ENCODE peak calls at places on chromosome X, in five cellular contexts. C, D, F, B and X are unnamed samples.

GRCh38 chrX:139234898-139235297 is 295.6 kb upstream of the F9 start:
- DNase-seq in C (no peak), D (no peak), F (no peak), B (no peak), X (no peak)

GRCh38 chrX:39633293-39633692 is 464.5 kb downstream of the BCOR start:
- DNase-seq in C (peak), D (no peak), F (peak), B (peak), X (peak)

GRCh38 chrX:29012867-29013266 is 425.6 kb downstream of the IL1RAPL1 start:
- DNase-seq in C (no peak), D (no peak), F (no peak), B (no peak), X (no peak)

GRCh38 chrX:115393271-115393670 is 103.8 kb downstream of the LUZP4 start:
- DNase-seq in C (peak), D (no peak), F (peak), B (no peak), X (no peak)

GRCh38 chrX:78130396-78130795 is 9.1 kb downstream of the TAF9B start:
- DNase-seq in C (no peak), D (no peak), F (no peak), B (no peak), X (no peak)

GRCh38 chrX:44874481-44875184 is 1.6 kb downstream of the KDM6A start:
- DNase-seq in C (peak), D (peak), F (peak), B (peak), X (peak)

GRCh38 chrX:27186671-27187070 is 276.5 kb downstream of the PPP4R3C start:
- DNase-seq in C (peak), D (peak), F (peak), B (peak), X (peak)

GRCh38 chrX:134821370-134821769 is 163.1 kb upstream of the PLAC1 start:
- DNase-seq in C (peak), D (no peak), F (peak), B (no peak), X (peak)

GRCh38 chrX:101260435-101260834 is 30.7 kb downstream of the TAF7L start:
- DNase-seq in C (peak), D (no peak), F (peak), B (peak), X (peak)

GRCh38 chrX:42714981-42715688 is 62.8 kb downstream of the PPP1R2C start:
- DNase-seq in C (no peak), D (peak), F (no peak), B (peak), X (no peak)

GRCh38 chrX:66005832-66006449 is 33.9 kb downstream of the VSIG4 start:
- DNase-seq in C (no peak), D (no peak), F (no peak), B (no peak), X (peak)

GRCh38 chrX:66008403-66008970 is 31.4 kb downstream of the VSIG4 start:
- DNase-seq in C (no peak), D (no peak), F (no peak), B (no peak), X (no peak)

GRCh38 chrX:66002832-66003680 is 36.8 kb downstream of the VSIG4 start:
- DNase-seq in C (no peak), D (no peak), F (no peak), B (no peak), X (no peak)

GRCh38 chrX:66007851-66008250 is 32.0 kb downstream of the VSIG4 start:
- DNase-seq in C (no peak), D (no peak), F (no peak), B (no peak), X (no peak)

DNA sequence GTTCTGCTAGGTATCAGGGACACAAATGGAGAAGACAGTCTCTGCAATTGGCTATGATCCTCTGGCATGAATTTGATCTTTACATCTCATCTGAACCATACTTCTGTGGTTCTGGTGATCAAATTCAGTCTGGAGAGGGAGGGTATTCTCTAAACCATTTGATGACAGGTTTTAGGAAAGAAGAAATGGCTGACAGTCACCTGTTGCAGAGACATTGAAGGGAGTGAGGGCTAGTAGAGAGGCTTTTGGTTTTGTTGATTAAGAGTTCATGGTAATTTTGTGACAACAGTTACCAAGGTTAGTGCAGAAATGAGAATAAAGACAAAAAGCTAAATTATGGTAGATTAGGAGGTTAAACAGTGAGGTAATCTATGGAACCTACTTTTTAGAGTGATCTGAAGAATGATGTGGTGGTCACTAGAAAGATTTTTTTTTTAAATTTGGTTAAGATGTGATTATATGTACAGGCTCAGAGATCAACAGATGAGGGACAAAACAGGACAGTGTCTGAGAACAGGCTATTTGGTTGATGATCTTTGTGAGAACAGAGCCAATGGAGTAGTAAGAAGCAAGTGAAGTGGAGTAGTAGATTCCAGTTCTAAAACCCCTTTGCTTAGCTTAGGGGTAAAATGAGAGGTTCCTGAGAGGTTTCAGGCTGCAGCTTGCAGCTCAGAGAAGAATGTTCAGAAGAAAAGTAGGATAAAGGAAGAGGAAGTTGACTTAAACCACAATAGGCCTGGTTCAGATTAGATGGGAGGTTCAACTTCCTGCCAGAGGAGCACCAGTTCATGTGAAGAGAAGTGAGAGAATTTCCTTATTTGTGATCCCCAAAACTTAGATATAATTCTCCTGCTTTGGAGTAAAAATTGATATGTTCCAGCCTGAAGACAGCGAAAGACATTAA is 34.7 kb downstream of the VSIG4 start:
- DNase-seq in C (no peak), D (no peak), F (no peak), B (no peak), X (peak)
- H3K4me3 ChIP-seq in C (no peak), D (no peak), F (no peak), B (no peak), X (peak)

DNA sequence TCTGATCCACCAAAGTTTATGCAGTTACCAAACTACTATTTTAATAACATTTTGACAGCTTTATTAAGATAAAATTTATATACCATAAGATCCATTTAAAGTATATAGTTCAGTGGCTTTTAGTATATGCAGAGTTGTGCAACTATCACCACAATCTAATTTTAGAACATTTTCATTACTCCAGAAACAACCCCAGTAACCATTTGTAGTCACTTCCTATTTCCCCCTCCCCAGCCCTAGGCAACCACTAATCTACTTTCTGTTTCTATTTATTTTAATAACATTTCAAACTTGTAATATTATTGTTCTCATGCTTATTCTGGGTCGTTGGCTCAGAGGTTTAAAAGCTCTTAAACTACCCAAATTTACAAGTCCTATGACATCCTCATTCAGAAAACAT is 18.3 kb downstream of the XIAP start:
- DNase-seq in C (peak), D (no peak), F (peak), B (no peak), X (peak)
- H3K4me3 ChIP-seq in C (no peak), D (no peak), F (no peak), B (no peak), X (peak)

DNA sequence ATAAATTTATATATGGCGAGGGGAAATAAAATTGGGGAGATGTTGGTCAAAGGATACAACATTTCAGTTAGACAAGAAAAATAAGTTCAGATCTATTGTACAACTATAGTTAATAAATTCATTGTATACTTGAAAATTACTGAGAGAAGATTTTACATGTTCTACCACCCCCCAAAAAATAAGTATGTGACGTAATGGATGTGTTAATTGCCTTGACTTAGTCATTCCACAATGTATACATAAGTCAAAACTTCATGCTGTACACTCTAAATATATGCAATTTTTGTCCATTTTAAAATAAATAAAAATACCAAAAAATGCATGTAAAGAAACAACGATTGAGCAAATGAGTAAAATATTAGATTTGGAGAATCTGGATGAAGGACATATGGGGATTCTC is 1.8 kb downstream of the USP11 start:
- DNase-seq in C (peak), D (no peak), F (peak), B (no peak), X (no peak)
- H3K4me3 ChIP-seq in C (peak), D (peak), F (no peak), B (peak), X (peak)

DNA sequence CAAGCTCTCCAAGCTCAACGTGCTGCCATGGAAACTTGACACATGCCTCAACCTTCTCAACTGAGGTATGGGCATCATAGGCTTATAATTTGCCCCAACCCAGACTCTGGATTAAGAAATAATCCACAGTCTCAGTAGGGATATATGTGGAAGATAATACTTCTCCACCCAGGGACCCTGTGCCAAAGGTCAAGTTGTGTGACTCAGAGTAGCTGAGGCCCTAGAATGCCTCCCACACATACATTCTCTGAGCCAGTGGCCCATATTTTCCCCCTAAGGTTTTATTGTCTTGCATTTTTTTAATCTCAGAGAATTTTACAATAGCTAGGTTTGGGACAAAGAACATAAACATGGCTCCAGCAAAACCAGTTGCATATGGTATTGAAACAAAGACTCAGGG is 283.1 kb downstream of the IDS start:
- DNase-seq in C (no peak), D (no peak), F (no peak), B (no peak), X (peak)
- H3K4me3 ChIP-seq in C (no peak), D (no peak), F (no peak), B (no peak), X (no peak)

DNA sequence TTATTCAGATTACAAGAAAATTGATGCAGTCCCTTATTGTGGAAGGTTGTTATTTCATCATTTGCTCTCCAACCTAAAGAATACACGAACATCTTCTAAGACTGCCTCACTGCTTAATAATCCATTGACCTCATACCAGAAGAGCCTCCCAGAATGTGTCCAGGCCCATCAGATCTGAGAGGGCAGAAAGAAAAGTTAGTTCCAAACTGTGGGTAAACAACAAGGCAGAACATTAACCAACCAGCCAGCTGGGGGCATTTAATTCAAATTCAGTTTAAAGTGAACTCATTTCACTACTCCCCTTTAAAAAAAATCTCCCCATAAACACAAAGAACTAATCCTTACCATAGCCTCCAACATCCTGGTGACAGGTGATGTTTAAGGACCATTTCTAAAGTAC is 13.8 kb downstream of the GPC4 start:
- DNase-seq in C (peak), D (no peak), F (no peak), B (no peak), X (no peak)
- H3K4me3 ChIP-seq in C (no peak), D (no peak), F (no peak), B (no peak), X (no peak)

GRCh38 chrX:150982235-150982785 is 825 bp upstream of the HMGB3 start:
- DNase-seq in C (no peak), D (no peak), F (peak), B (no peak), X (peak)
- H3K4me3 ChIP-seq in C (peak), D (peak), F (peak), B (peak), X (peak)

DNA sequence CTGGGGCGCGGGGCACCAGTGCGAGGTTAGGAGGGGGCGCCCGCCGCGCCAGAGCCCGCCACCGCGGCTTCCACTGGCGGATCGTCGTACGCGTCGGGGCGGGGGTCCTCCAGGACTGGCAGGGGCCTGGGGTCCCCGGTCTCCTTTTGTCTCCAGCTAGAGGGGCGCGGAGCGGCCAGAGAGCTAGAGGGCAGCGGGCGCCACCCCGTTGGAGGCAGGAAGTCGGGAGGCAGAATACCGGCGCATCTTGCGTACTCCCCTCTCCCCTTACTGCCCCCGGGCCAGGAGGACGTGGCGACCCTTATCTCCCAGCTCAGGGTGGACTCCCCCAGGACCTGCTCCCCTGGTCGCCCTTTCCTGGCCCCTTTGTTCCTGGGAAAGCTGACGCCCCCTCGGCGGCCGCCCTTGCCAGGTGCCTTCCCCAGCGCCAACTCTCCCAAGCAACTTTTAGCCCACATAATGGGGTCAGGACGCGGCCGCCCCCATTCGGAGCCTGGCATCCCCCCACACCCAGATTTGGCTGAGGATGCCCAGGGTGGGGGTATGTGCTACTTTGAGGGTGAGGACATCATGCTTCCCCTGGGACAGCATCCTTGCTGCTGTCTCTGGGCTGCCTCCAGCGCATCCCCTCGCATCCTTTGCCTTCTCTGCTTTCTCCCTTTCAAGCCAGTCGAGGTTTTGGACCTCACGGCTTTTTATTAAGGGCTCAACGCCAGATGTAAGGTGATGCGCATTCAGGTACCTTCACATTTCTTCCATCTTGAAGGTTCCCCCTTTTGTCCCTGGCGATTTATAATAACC is 976 bp downstream of the CNKSR2 start:
- DNase-seq in C (no peak), D (no peak), F (no peak), B (peak), X (no peak)
- H3K4me3 ChIP-seq in C (peak), D (peak), F (peak), B (peak), X (no peak)

DNA sequence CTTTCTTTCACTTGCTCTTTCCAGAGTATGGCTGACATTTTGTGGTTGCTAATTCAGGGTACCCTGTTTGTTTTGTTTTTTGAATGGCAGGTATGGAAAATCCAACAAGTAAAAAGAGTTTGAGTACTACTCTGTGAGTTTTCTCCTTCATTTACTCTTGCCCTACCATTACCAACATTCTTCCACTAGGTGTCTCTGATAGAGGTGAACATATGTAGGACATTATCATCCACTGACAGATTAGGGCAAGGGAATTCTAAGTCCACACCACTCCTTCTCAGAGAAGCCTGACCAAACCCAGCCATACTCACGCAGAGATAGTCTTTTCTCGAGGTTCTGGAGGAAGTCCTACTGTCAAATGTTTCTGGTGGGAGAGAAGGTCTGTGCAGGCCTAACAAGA is 36.7 kb upstream of the HDAC8 start:
- DNase-seq in C (peak), D (no peak), F (peak), B (no peak), X (peak)
- H3K4me3 ChIP-seq in C (no peak), D (no peak), F (no peak), B (no peak), X (no peak)

GRCh38 chrX:69603566-69604194 is 12.2 kb upstream of the EDA start:
- DNase-seq in C (peak), D (no peak), F (no peak), B (peak), X (no peak)

GRCh38 chrX:69597399-69597798 is 18.5 kb upstream of the EDA start:
- DNase-seq in C (no peak), D (no peak), F (peak), B (no peak), X (no peak)

GRCh38 chrX:69605521-69605920 is 10.4 kb upstream of the EDA start:
- DNase-seq in C (no peak), D (no peak), F (no peak), B (no peak), X (no peak)

DNA sequence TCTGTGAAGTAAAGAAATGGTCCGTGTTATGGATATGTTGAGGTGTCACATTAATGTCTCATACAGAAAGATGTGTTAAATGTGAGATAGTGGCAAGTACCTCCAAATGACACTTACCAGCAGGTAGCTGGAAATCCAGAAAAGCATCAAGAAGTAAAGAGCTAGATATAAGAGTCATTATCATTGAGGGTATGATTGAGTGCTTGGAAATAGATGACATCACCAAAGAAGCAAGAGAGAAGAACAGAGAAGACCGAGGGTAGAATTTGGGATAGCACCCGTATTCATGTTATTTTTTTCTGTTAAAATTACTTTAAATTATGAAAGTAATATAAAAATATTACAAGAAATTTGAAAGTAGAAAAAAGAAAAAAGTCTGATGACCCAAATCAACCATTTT is 15.7 kb upstream of the EDA start:
- DNase-seq in C (no peak), D (no peak), F (no peak), B (no peak), X (no peak)
- H3K4me3 ChIP-seq in C (no peak), D (no peak), F (no peak), B (no peak), X (no peak)

GRCh38 chrX:48800574-48801280 is 1.1 kb upstream of the HDAC6 start:
- DNase-seq in C (no peak), D (no peak), F (no peak), B (no peak), X (peak)
- H3K4me3 ChIP-seq in C (peak), D (peak), F (peak), B (peak), X (peak)